ENCODE peak calls at places on chromosomes 11 and 22, in five cellular contexts. H, G, I, Y and F are unnamed samples.

GRCh38 chr11:78156081-78156844 is 16.8 kb upstream of the ALG8 start:
- DNase-seq in I (no peak), Y (no peak), H (no peak), G (no peak), F (no peak)

GRCh38 chr22:29914165-29914564 is 31.2 kb downstream of the MTMR3 start:
- DNase-seq in I (no peak), H (peak; percentile 90), Y (no peak), G (no peak), F (peak; percentile 84)

GRCh38 chr22:26615149-26615548 is 2.7 kb downstream of the CRYBB1 start:
- DNase-seq in G (no peak), H (no peak), I (no peak), Y (peak; percentile 17), F (no peak)

GRCh38 chr11:76653674-76654309 is 16.8 kb downstream of the LRRC32 start:
- DNase-seq in I (no peak), H (peak; percentile 68), Y (no peak), G (no peak), F (no peak)

GRCh38 chr11:70183483-70184176 is 19.5 kb upstream of the FADD start:
- DNase-seq in G (no peak), H (no peak), I (no peak), Y (no peak), F (no peak)

GRCh38 chr22:36938886-36939285 is 25.5 kb downstream of the CSF2RB start:
- DNase-seq in G (no peak), I (no peak), Y (no peak), H (no peak), F (no peak)

GRCh38 chr22:38016182-38017078 is 32.1 kb upstream of the SOX10 start:
- DNase-seq in I (no peak), G (no peak), H (no peak), Y (no peak), F (no peak)

GRCh38 chr11:87239001-87239400 is 201.3 kb downstream of the TMEM135 start:
- DNase-seq in G (no peak), Y (no peak), I (no peak), H (no peak), F (no peak)

GRCh38 chr22:36197601-36198146 is 3.9 kb downstream of the APOL4 start:
- DNase-seq in I (no peak), H (no peak), G (no peak), Y (peak; percentile 83), F (no peak)

GRCh38 chr11:112795142-112795815 is 165.9 kb upstream of the NCAM1 start:
- DNase-seq in Y (peak; percentile 11), I (no peak), H (peak; percentile 49), G (no peak), F (peak; percentile 29)

GRCh38 chr22:41668971-41669911 is 19.4 kb downstream of the SNU13 start:
- DNase-seq in H (peak; percentile 95), G (no peak), I (peak; percentile 39), Y (no peak), F (peak; percentile 82)

GRCh38 chr22:42340695-42341383 is 70.4 kb upstream of the TCF20 start:
- DNase-seq in I (no peak), Y (no peak), G (no peak), H (no peak), F (no peak)

GRCh38 chr11:92894197-92894596 is 75.3 kb upstream of the MTNR1B start:
- DNase-seq in Y (no peak), G (no peak), I (no peak), H (peak; percentile 57), F (peak; percentile 42)

GRCh38 chr11:119774180-119774763 is 45.3 kb upstream of the NECTIN1 start:
- DNase-seq in H (peak; percentile 45), Y (peak; percentile 70), I (no peak), G (no peak), F (peak; percentile 20)

GRCh38 chr11:35030716-35031213 is 108.2 kb upstream of the CD44 start:
- DNase-seq in Y (no peak), I (peak; percentile 78), G (no peak), H (peak; percentile 98), F (peak; percentile 100)

GRCh38 chr11:1440496-1440895 is 46.1 kb downstream of the MOB2 start:
- DNase-seq in G (no peak), H (no peak), Y (no peak), I (no peak), F (no peak)

GRCh38 chr11:70026726-70027125 is 51.4 kb upstream of the ANO1 start:
- DNase-seq in Y (no peak), H (no peak), I (no peak), G (no peak), F (no peak)

GRCh38 chr11:116837231-116838091 is at the start of gene APOA1:
- DNase-seq in G (no peak), I (no peak), H (peak; percentile 15), Y (no peak), F (no peak)

GRCh38 chr22:37244922-37245722 is 1.1 kb upstream of the RAC2 start:
- DNase-seq in Y (no peak), H (no peak), I (peak; percentile 68), G (no peak), F (no peak)

GRCh38 chr22:29073618-29074275 is 912 bp downstream of the KREMEN1 start:
- DNase-seq in I (peak; percentile 66), G (no peak), Y (peak; percentile 50), H (peak; percentile 16), F (no peak)

GRCh38 chr11:111596319-111596718 is 5.9 kb upstream of the SIK2 start:
- DNase-seq in I (no peak), Y (no peak), G (no peak), H (no peak), F (no peak)

GRCh38 chr11:68255526-68255925 is 16.2 kb downstream of the C11orf24 start:
- DNase-seq in Y (no peak), G (no peak), I (no peak), H (no peak), F (no peak)

GRCh38 chr11:97739892-97740782 is 1280.6 kb upstream of the CNTN5 start:
- DNase-seq in H (no peak), G (no peak), I (no peak), Y (no peak), F (peak; percentile 30)

GRCh38 chr22:36383110-36383581 is 4.6 kb downstream of the MYH9 start:
- DNase-seq in H (peak; percentile 82), G (no peak), I (peak; percentile 82), Y (peak; percentile 29), F (peak; percentile 95)

GRCh38 chr11:8327761-8328192 is 64.1 kb upstream of the LMO1 start:
- DNase-seq in H (no peak), G (no peak), I (no peak), Y (no peak), F (peak; percentile 27)

GRCh38 chr11:105781807-105782206 is 171.9 kb downstream of the GRIA4 start:
- DNase-seq in G (no peak), I (no peak), Y (no peak), H (no peak), F (no peak)

GRCh38 chr11:1695548-1696108 is 1.4 kb upstream of the KRTAP5-6 start:
- DNase-seq in G (no peak), I (no peak), H (no peak), Y (no peak), F (no peak)

GRCh38 chr22:23305321-23305910 is 125.1 kb downstream of the BCR start:
- DNase-seq in Y (no peak), G (no peak), H (peak; percentile 86), I (peak; percentile 49), F (peak; percentile 78)

GRCh38 chr11:75347781-75348613 is 3.5 kb downstream of the ARRB1 start:
- DNase-seq in H (peak; percentile 97), G (no peak), I (no peak), Y (no peak), F (peak; percentile 84)

GRCh38 chr22:36829370-36830002 is 12.7 kb upstream of the PVALB start:
- DNase-seq in Y (no peak), I (no peak), G (no peak), H (no peak), F (no peak)

GRCh38 chr11:976431-977160 is 50.9 kb downstream of the AP2A2 start:
- DNase-seq in I (no peak), H (no peak), Y (peak; percentile 46), G (no peak), F (peak; percentile 21)

GRCh38 chr11:114275295-114275694 is 20.9 kb upstream of the NNMT start:
- DNase-seq in Y (no peak), H (no peak), I (no peak), G (no peak), F (no peak)

GRCh38 chr22:43100223-43100622 is 10.3 kb upstream of the BIK start:
- DNase-seq in H (no peak), I (no peak), Y (no peak), G (no peak), F (peak; percentile 52)

GRCh38 chr22:47865626-47866025 is 1103.2 kb downstream of the TBC1D22A start:
- DNase-seq in Y (no peak), I (no peak), G (no peak), H (no peak), F (no peak)

GRCh38 chr22:46361861-46362220 is 26.3 kb downstream of the TRMU start:
- DNase-seq in H (no peak), G (no peak), I (no peak), Y (no peak), F (no peak)

GRCh38 chr11:119571311-119571710 is 148.3 kb upstream of the THY1 start:
- DNase-seq in H (no peak), I (no peak), Y (no peak), G (no peak), F (no peak)

GRCh38 chr11:73323464-73323863 is 15.4 kb downstream of the ARHGEF17 start:
- DNase-seq in G (no peak), Y (no peak), H (peak; percentile 95), I (no peak), F (peak; percentile 75)

GRCh38 chr11:11422291-11423128 is 69.5 kb upstream of the CSNK2A3 start:
- DNase-seq in Y (no peak), H (no peak), I (no peak), G (no peak), F (no peak)